ENCODE peak calls at places on chromosomes 16 and 17, in four cellular contexts. S, R, M and Q are unnamed samples.
A peak's percentile ranks its signal among the peaks of the same experiment; 100 is the strongest.

GRCh38 chr17:74452841-74453661 is 13.4 kb upstream of the CD300A start:
- DNase-seq in S (peak; percentile 67), R (no peak), M (no peak), Q (peak; percentile 80)

GRCh38 chr16:64278196-64278595 is 843.7 kb downstream of the CDH11 start:
- DNase-seq in S (no peak), R (no peak), M (no peak), Q (no peak)

GRCh38 chr16:8859913-8860881 is 8.6 kb downstream of the CARHSP1 start:
- DNase-seq in S (peak; percentile 62), R (no peak), M (peak; percentile 82), Q (peak; percentile 88)

GRCh38 chr16:28499854-28500253 is 5.4 kb downstream of the APOBR start:
- DNase-seq in S (no peak), R (no peak), M (no peak), Q (no peak)

GRCh38 chr16:75341934-75342811 is 90.7 kb upstream of the BCAR1 start:
- DNase-seq in S (no peak), R (peak; percentile 6), M (peak; percentile 66), Q (no peak)

GRCh38 chr17:4393806-4394205 is 27.3 kb upstream of the UBE2G1 start:
- DNase-seq in S (no peak), R (no peak), M (no peak), Q (no peak)

GRCh38 chr16:29126057-29126494 is 141.2 kb downstream of the LAT start:
- DNase-seq in S (peak; percentile 63), R (no peak), M (no peak), Q (peak; percentile 50)

GRCh38 chr17:80461527-80462166 is 14.8 kb downstream of the NPTX1 start:
- DNase-seq in S (no peak), R (no peak), M (no peak), Q (no peak)

GRCh38 chr16:57667526-57668258 is 414 bp upstream of the ADGRG3 start:
- DNase-seq in S (no peak), R (peak; percentile 54), M (no peak), Q (peak; percentile 78)

GRCh38 chr16:72113616-72113945 is 19.9 kb downstream of the DHX38 start:
- DNase-seq in S (no peak), R (no peak), M (no peak), Q (no peak)

GRCh38 chr17:43530303-43531081 is 15.6 kb downstream of the ETV4 start:
- DNase-seq in S (peak; percentile 68), R (no peak), M (peak; percentile 92), Q (peak; percentile 93)

GRCh38 chr16:68707341-68708152 is 29.5 kb upstream of the CDH1 start:
- DNase-seq in S (no peak), R (peak; percentile 89), M (peak; percentile 46), Q (peak; percentile 95)

GRCh38 chr17:41624208-41625101 is at the start of gene KRT17:
- DNase-seq in S (peak; percentile 39), R (no peak), M (no peak), Q (peak; percentile 67)

GRCh38 chr16:47285001-47285400 is 141.3 kb upstream of the NETO2 start:
- DNase-seq in S (no peak), R (no peak), M (no peak), Q (no peak)

GRCh38 chr16:86995456-86995855 is 321.7 kb downstream of the C16orf95 start:
- DNase-seq in S (no peak), R (no peak), M (no peak), Q (peak; percentile 41)

GRCh38 chr16:81907681-81908080 is 103.6 kb downstream of the SDR42E1 start:
- DNase-seq in S (no peak), R (no peak), M (no peak), Q (no peak)

GRCh38 chr17:83065660-83066542 is 13.5 kb upstream of the METRNL start:
- DNase-seq in S (peak; percentile 40), R (no peak), M (no peak), Q (peak; percentile 77)

GRCh38 chr17:19800571-19800970 is 52.5 kb upstream of the ALDH3A1 start:
- DNase-seq in S (no peak), R (no peak), M (no peak), Q (no peak)

GRCh38 chr16:87956169-87956770 is 5.0 kb downstream of the BANP start:
- DNase-seq in S (peak; percentile 72), R (no peak), M (peak; percentile 59), Q (no peak)

GRCh38 chr17:50177983-50178834 is 12.4 kb downstream of the SGCA start:
- DNase-seq in S (peak; percentile 89), R (peak; percentile 98), M (peak; percentile 94), Q (peak; percentile 90)